ENCODE peak calls at places on chromosomes 6 and 20, in four cellular contexts. D, M, C and F are unnamed samples.
A peak's percentile ranks its signal among the peaks of the same experiment; 100 is the strongest.

GRCh38 chr6:170295519-170296422 is 4.9 kb upstream of the DLL1 start:
- DNase-seq in D (no peak), M (no peak), C (no peak), F (no peak)

GRCh38 chr20:61257596-61257995 is 5.5 kb downstream of the CDH4 start:
- DNase-seq in M (no peak), D (no peak), C (no peak), F (no peak)

GRCh38 chr6:151389640-151390275 is 1.6 kb downstream of the ZBTB2 start:
- DNase-seq in D (no peak), M (peak; percentile 70), C (peak; percentile 77), F (peak; percentile 86)

GRCh38 chr20:50372770-50373088 is 137.5 kb upstream of the PTPN1 start:
- DNase-seq in D (no peak), C (no peak), M (no peak), F (no peak)

GRCh38 chr6:52538921-52539354 is 37.9 kb downstream of the TRAM2 start:
- DNase-seq in C (no peak), M (no peak), D (no peak), F (no peak)

GRCh38 chr20:38127011-38127621 is 38.0 kb downstream of the TGM2 start:
- DNase-seq in M (no peak), D (no peak), C (peak; percentile 69), F (peak; percentile 73)

GRCh38 chr20:57291694-57292093 is 25.3 kb upstream of the BMP7 start:
- DNase-seq in M (no peak), D (no peak), C (no peak), F (no peak)

GRCh38 chr6:142292191-142292924 is 9.4 kb upstream of the ADGRG6 start:
- DNase-seq in D (no peak), M (no peak), C (no peak), F (no peak)

GRCh38 chr6:11969092-11969491 is 43.0 kb upstream of the HIVEP1 start:
- DNase-seq in M (no peak), C (no peak), D (no peak), F (no peak)

GRCh38 chr6:168089186-168090063 is 10.4 kb upstream of the FRMD1 start:
- DNase-seq in D (no peak), M (no peak), C (no peak), F (no peak)

GRCh38 chr6:16969699-16970695 is 131.9 kb upstream of the STMND1 start:
- DNase-seq in M (no peak), C (no peak), D (no peak), F (no peak)

GRCh38 chr6:29705389-29706231 is 17.6 kb upstream of the HLA-F start:
- DNase-seq in C (no peak), M (peak; percentile 49), D (no peak), F (no peak)

GRCh38 chr20:461254-462198 is 807 bp downstream of the TBC1D20 start:
- DNase-seq in D (no peak), C (peak; percentile 31), M (peak; percentile 56), F (peak; percentile 77)

GRCh38 chr6:140138311-140138994 is 764.0 kb upstream of the CITED2 start:
- DNase-seq in D (no peak), C (no peak), M (no peak), F (no peak)

GRCh38 chr6:26389349-26389799 is 6.5 kb downstream of the BTN2A2 start:
- DNase-seq in M (no peak), D (no peak), C (no peak), F (no peak)

GRCh38 chr6:167826230-167827061 is at the start of gene AFDN:
- DNase-seq in M (peak; percentile 85), D (no peak), C (peak; percentile 67), F (peak; percentile 91)

GRCh38 chr6:132907915-132908314 is 93.5 kb downstream of the RPS12 start:
- DNase-seq in C (no peak), D (no peak), M (no peak), F (no peak)

GRCh38 chr20:32227744-32228688 is 20.3 kb downstream of the POFUT1 start:
- DNase-seq in M (peak; percentile 90), D (no peak), C (no peak), F (no peak)

GRCh38 chr6:109095036-109095820 is at the start of gene CEP57L1:
- DNase-seq in M (peak; percentile 98), D (peak; percentile 82), C (peak; percentile 96), F (peak; percentile 99)

GRCh38 chr6:142481466-142481865 is 179.7 kb downstream of the ADGRG6 start:
- DNase-seq in D (no peak), C (no peak), M (no peak), F (no peak)

GRCh38 chr20:36085686-36086267 is 68.8 kb upstream of the EPB41L1 start:
- DNase-seq in C (no peak), M (peak; percentile 80), D (peak; percentile 46), F (no peak)

GRCh38 chr6:104161960-104162669 is 697.6 kb downstream of the HACE1 start:
- DNase-seq in C (peak; percentile 32), M (no peak), D (no peak), F (no peak)

GRCh38 chr6:53179961-53180651 is 31.5 kb upstream of the GCM1 start:
- DNase-seq in M (peak; percentile 48), C (peak; percentile 36), D (no peak), F (no peak)

GRCh38 chr6:84847349-84848160 is 83.2 kb upstream of the TBX18 start:
- DNase-seq in M (no peak), D (no peak), C (no peak), F (no peak)

GRCh38 chr20:39778847-39779641 is 816.9 kb downstream of the DHX35 start:
- DNase-seq in C (no peak), M (no peak), D (no peak), F (no peak)

GRCh38 chr20:61520076-61520639 is 268.1 kb downstream of the CDH4 start:
- DNase-seq in M (no peak), D (no peak), C (no peak), F (no peak)

GRCh38 chr20:24245093-24245492 is 224.3 kb upstream of the SYNDIG1 start:
- DNase-seq in D (no peak), M (no peak), C (no peak), F (no peak)

GRCh38 chr6:108350528-108350927 is 55.7 kb downstream of the AFG1L start:
- DNase-seq in D (no peak), M (no peak), C (no peak), F (no peak)

GRCh38 chr20:3509064-3509463 is 38.2 kb downstream of the ATRN start:
- DNase-seq in M (no peak), D (no peak), C (no peak), F (no peak)
- H3K9me3 ChIP-seq in M (no peaks in the 10 kb centered on the region), D (no peaks in the 10 kb centered on the region), C (no peaks in the 10 kb centered on the region), F (no peaks in the 10 kb centered on the region)

DNA sequence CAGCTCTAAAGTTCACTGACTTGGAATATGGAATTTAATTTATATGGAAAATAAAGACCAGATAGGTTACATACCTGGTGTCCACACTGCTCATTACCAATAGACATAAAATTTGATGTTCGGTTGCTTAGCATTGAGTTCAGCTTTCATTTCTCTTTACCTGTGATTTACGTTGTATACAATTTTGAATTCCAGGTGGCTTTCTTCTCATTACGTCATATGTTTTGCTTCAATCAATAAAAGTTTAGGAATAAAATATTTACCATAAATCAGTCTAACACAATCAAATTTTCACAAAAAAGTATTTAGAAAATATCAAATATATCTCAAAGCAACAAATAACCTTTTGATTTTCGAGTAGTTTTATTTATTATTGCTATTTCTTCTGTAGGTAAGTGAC is 40.8 kb downstream of the HDGFL1 start:
- DNase-seq in M (no peak), C (no peak), D (no peak), F (no peak)
- H3K9me3 ChIP-seq in M (no peaks in the 10 kb centered on the region), C (no peaks in the 10 kb centered on the region), D (no peaks in the 10 kb centered on the region), F (no peaks in the 10 kb centered on the region)

GRCh38 chr6:92181347-92181746 is 1238.0 kb downstream of the EPHA7 start:
- DNase-seq in C (no peak), M (no peak), D (no peak), F (no peak)
- H3K9me3 ChIP-seq in C (no peaks in the 10 kb centered on the region), M (no peaks in the 10 kb centered on the region), D (no peaks in the 10 kb centered on the region), F (no peaks in the 10 kb centered on the region)

GRCh38 chr6:137936798-137937197 is 69.7 kb downstream of the TNFAIP3 start:
- DNase-seq in C (no peak), M (no peak), D (no peak), F (no peak)
- H3K9me3 ChIP-seq in C (peaks cover 3% of the 10 kb centered on the region), M (no peaks in the 10 kb centered on the region), D (no peaks in the 10 kb centered on the region), F (no peaks in the 10 kb centered on the region)

GRCh38 chr20:28616354-28616753 is 2641.1 kb upstream of the DEFB115 start:
- DNase-seq in D (no peak), C (no peak), M (no peak), F (no peak)
- H3K9me3 ChIP-seq in D (peaks cover 2% of the 10 kb centered on the region), C (peaks cover 14% of the 10 kb centered on the region), M (no peaks in the 10 kb centered on the region), F (no peaks in the 10 kb centered on the region)